ENCODE peak calls at places on chromosomes 1 and 21, in five cellular contexts. N is PC-3, Y is neural progenitor cell, K is mammary epithelial cell, O is SK-N-SH. B is an unnamed sample.

GRCh38 chr1:193462629-193463320 is 276.4 kb upstream of the B3GALT2 start:
- DNase-seq in N (no peak), Y (peak; percentile 43), K (peak; percentile 53), O (no peak), B (peak; percentile 33)

GRCh38 chr1:152061952-152062351 is 25.1 kb upstream of the S100A11 start:
- DNase-seq in N (no peak), Y (no peak), K (no peak), O (no peak), B (no peak)

GRCh38 chr1:236251587-236251986 is 30.2 kb downstream of the ERO1B start:
- DNase-seq in N (no peak), Y (no peak), K (no peak), O (no peak), B (no peak)

GRCh38 chr1:193014354-193014753 is 44.8 kb downstream of the UCHL5 start:
- DNase-seq in N (no peak), Y (no peak), K (no peak), O (no peak), B (no peak)

GRCh38 chr1:31904339-31905092 is 33.7 kb downstream of the PTP4A2 start:
- DNase-seq in N (peak; percentile 14), Y (no peak), K (peak; percentile 14), O (no peak), B (no peak)

GRCh38 chr1:225474986-225475820 is 47.4 kb upstream of the LBR start:
- DNase-seq in N (peak; percentile 82), Y (peak; percentile 86), K (peak; percentile 48), O (peak; percentile 93), B (peak; percentile 70)

GRCh38 chr1:194833111-194833510 is 1646.7 kb upstream of the B3GALT2 start:
- DNase-seq in N (no peak), Y (no peak), K (no peak), O (no peak), B (no peak)

GRCh38 chr1:157314408-157314807 is 176.2 kb upstream of the ETV3 start:
- DNase-seq in N (no peak), Y (no peak), K (no peak), O (no peak), B (no peak)

GRCh38 chr1:68015369-68015768 is 35.1 kb downstream of the DIRAS3 start:
- DNase-seq in N (no peak), Y (no peak), K (no peak), O (no peak), B (no peak)

GRCh38 chr1:18505666-18506065 is 24.9 kb downstream of the KLHDC7A start:
- DNase-seq in N (no peak), Y (no peak), K (no peak), O (no peak), B (no peak)

GRCh38 chr21:27674037-27674436 is 707.1 kb upstream of the ADAMTS5 start:
- DNase-seq in N (peak; percentile 31), Y (no peak), K (peak; percentile 83), O (no peak), B (no peak)

GRCh38 chr1:34975312-34975711 is 9.8 kb downstream of the TMEM35B start:
- DNase-seq in N (no peak), Y (no peak), K (no peak), O (no peak), B (no peak)

GRCh38 chr1:8937701-8938100 is 8.0 kb upstream of the CA6 start:
- DNase-seq in N (no peak), Y (no peak), K (peak; percentile 47), O (no peak), B (no peak)

GRCh38 chr1:204429746-204430145 is 18.1 kb upstream of the PPP1R15B start:
- DNase-seq in N (no peak), Y (no peak), K (no peak), O (no peak), B (no peak)

GRCh38 chr21:15495965-15496364 is 233.8 kb upstream of the USP25 start:
- DNase-seq in N (peak; percentile 72), Y (no peak), K (peak; percentile 63), O (no peak), B (no peak)

GRCh38 chr1:35560256-35561225 is 2.9 kb downstream of the NCDN start:
- DNase-seq in N (no peak), Y (no peak), K (no peak), O (no peak), B (no peak)

GRCh38 chr1:185652348-185652747 is 81.8 kb upstream of the HMCN1 start:
- DNase-seq in N (peak; percentile 13), Y (no peak), K (no peak), O (no peak), B (peak; percentile 10)

GRCh38 chr1:44862829-44863406 is 19.9 kb upstream of the PTCH2 start:
- DNase-seq in N (peak; percentile 17), Y (no peak), K (no peak), O (no peak), B (no peak)

GRCh38 chr1:32339363-32339978 is 3.4 kb upstream of the MARCKSL1 start:
- DNase-seq in N (peak; percentile 65), Y (no peak), K (peak; percentile 86), O (no peak), B (no peak)

GRCh38 chr1:156727914-156728598 is at the start of gene METTL25B:
- DNase-seq in N (peak; percentile 89), Y (peak; percentile 93), K (peak; percentile 82), O (peak; percentile 87), B (peak; percentile 86)

GRCh38 chr1:36128126-36128904 is 3.3 kb upstream of the COL8A2 start:
- DNase-seq in N (no peak), Y (no peak), K (peak; percentile 74), O (peak; percentile 25), B (no peak)

GRCh38 chr21:45630066-45630694 is 13.3 kb upstream of the PCBP3 start:
- DNase-seq in N (no peak), Y (no peak), K (no peak), O (no peak), B (no peak)

GRCh38 chr1:38046884-38047602 is 450 bp upstream of the POU3F1 start:
- DNase-seq in N (peak; percentile 58), Y (peak; percentile 91), K (peak; percentile 90), O (peak; percentile 96), B (peak; percentile 63)

GRCh38 chr21:46006547-46007497 is 25.3 kb downstream of the COL6A1 start:
- DNase-seq in N (no peak), Y (no peak), K (no peak), O (peak; percentile 22), B (no peak)

GRCh38 chr1:119587328-119587727 is 60.7 kb downstream of the ZNF697 start:
- DNase-seq in N (peak; percentile 26), Y (no peak), K (peak; percentile 37), O (no peak), B (no peak)

GRCh38 chr1:155126494-155127104 is 1.1 kb upstream of the EFNA1 start:
- DNase-seq in N (no peak), Y (peak; percentile 63), K (no peak), O (peak; percentile 56), B (no peak)
- H3K4me3 ChIP-seq in N (peak overlapping the region; percentile 85), Y (peak overlapping the region; percentile 64), K (peak overlapping the region; percentile 89), O (peak overlapping the region; percentile 67), B (no peak overlapping the region)

GRCh38 chr1:202235856-202236837 is 42.5 kb downstream of the LGR6 start:
- DNase-seq in N (peak; percentile 90), Y (peak; percentile 78), K (peak; percentile 89), O (peak; percentile 87), B (peak; percentile 64)
- H2AFZ ChIP-seq in N (peak overlapping the region; percentile 64), Y (peak overlapping the region; percentile 66), K (peak overlapping the region; percentile 32), O (peak overlapping the region; percentile 57), B (no peak overlapping the region)

GRCh38 chr1:21573971-21574458 is 64.8 kb downstream of the ALPL start:
- DNase-seq in N (peak; percentile 79), Y (peak; percentile 86), K (peak; percentile 72), O (peak; percentile 85), B (peak; percentile 67)

GRCh38 chr1:21573475-21573874 is 64.3 kb downstream of the ALPL start:
- DNase-seq in N (no peak), Y (no peak), K (no peak), O (no peak), B (no peak)

GRCh38 chr1:21575351-21575942 is 66.2 kb downstream of the ALPL start:
- DNase-seq in N (no peak), Y (no peak), K (no peak), O (no peak), B (no peak)

GRCh38 chr1:21576031-21576797 is 67.0 kb downstream of the ALPL start:
- DNase-seq in N (no peak), Y (no peak), K (no peak), O (no peak), B (no peak)

DNA sequence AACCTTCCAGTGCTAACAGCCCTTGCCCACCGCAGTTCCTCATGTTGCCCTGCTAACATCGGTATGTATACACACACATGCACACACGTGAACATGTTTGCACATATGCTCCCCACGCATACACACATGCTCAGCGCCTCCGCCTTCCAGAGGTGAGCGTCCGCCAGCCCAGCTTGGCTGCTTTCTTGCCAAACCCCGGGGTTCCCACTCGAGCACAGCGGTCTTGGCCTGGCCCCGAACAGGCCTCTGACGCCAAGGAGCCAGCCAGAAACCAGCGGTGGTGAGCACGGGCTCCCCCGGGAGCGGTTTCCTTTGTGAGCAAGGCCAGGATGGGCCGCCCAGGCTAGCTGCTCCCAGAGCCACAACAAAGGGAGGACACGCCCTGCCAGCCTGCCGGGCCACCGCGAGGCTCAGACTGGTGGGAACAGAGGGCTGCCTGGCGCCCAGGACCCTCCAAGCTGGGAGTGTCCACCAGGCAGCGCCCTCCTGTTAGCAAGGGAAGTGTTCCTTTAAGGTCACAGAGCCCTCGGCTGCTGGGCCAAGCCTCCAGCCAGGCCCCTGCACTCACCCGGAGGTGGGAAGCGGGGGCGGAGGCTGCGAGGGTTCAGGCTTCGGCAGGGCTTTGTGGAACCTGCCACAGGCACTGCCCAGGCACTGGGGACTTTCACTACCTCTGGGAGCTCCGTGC is 65.4 kb downstream of the ALPL start:
- DNase-seq in N (no peak), Y (peak; percentile 86), K (peak; percentile 28), O (no peak), B (no peak)
- H3K4me3 ChIP-seq in N (no peak overlapping the region), Y (no peak overlapping the region), K (no peak overlapping the region), O (no peak overlapping the region), B (no peak overlapping the region)

GRCh38 chr1:229227298-229227919 is 43.5 kb upstream of the RAB4A start:
- DNase-seq in N (peak; percentile 83), Y (peak; percentile 88), K (peak; percentile 62), O (peak; percentile 87), B (peak; percentile 66)
- H2AFZ ChIP-seq in N (peak overlapping the region; percentile 35), Y (no peak overlapping the region), K (no peak overlapping the region), O (peak overlapping the region; percentile 42), B (no peak overlapping the region)

DNA sequence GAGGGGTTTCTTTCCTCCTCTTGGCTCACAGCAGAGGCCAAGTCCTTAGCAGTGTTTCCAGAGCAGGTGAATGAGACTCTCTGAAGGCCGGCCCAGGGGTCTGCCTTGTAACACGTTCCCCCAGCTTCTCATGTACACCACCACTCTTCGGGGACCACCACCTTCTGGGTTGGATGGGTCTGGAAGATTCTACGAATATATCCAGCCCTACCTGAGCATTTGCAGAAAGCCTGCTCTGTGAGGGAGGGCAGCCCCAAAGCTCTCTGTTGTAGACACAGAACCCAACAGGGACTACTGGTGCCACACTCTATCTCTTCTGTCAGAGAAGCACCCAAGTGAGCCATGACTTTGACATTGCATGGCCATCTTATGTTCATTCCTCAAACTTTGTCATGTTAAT is 61.8 kb downstream of the CD247 start:
- DNase-seq in N (no peak), Y (no peak), K (no peak), O (no peak), B (no peak)
- H3K4me3 ChIP-seq in N (no peak overlapping the region), Y (no peak overlapping the region), K (no peak overlapping the region), O (no peak overlapping the region), B (no peak overlapping the region)

GRCh38 chr1:233328661-233329498 is 1.4 kb downstream of the MAP3K21 start:
- DNase-seq in N (peak; percentile 38), Y (no peak), K (peak; percentile 14), O (no peak), B (no peak)
- H2AFZ ChIP-seq in N (peak overlapping the region; percentile 45), Y (peak overlapping the region; percentile 94), K (peak overlapping the region; percentile 83), O (peak overlapping the region; percentile 78), B (no peak overlapping the region)

GRCh38 chr1:22769932-22770331 is 59.3 kb downstream of the EPHB2 start:
- DNase-seq in N (no peak), Y (no peak), K (no peak), O (no peak), B (no peak)
- H3K4me3 ChIP-seq in N (no peak overlapping the region), Y (no peak overlapping the region), K (no peak overlapping the region), O (no peak overlapping the region), B (no peak overlapping the region)